ENCODE peak calls at places on chromosome 12, in five cellular contexts. Z is NB4, K is kidney epithelial cell, R is uterus, E is transverse colon. Q is an unnamed sample.

GRCh38 chr12:94172031-94172430 is 23.7 kb downstream of the PLXNC1 start:
- DNase-seq in Z (peak), K (no peak), R (no peak), E (peak), Q (no peak)

GRCh38 chr12:93442411-93443340 is 929 bp upstream of the UBE2N start:
- DNase-seq in Z (peak), K (no peak), R (no peak), E (no peak), Q (no peak)

GRCh38 chr12:51326762-51327439 is 2.9 kb upstream of the BIN2 start:
- DNase-seq in Z (peak), K (no peak), R (no peak), E (no peak), Q (peak)

GRCh38 chr12:78928200-78929074 is 63.9 kb downstream of the SYT1 start:
- DNase-seq in Z (no peak), K (peak), R (no peak), E (no peak), Q (no peak)

GRCh38 chr12:117881517-117881916 is 87.3 kb downstream of the KSR2 start:
- DNase-seq in Z (no peak), K (no peak), R (no peak), E (no peak), Q (no peak)

GRCh38 chr12:92511776-92512175 is 191.0 kb upstream of the PLEKHG7 start:
- DNase-seq in Z (no peak), K (no peak), R (no peak), E (no peak), Q (no peak)

GRCh38 chr12:58346032-58346632 is 404.8 kb downstream of the ATP23 start:
- DNase-seq in Z (peak), K (no peak), R (no peak), E (no peak), Q (no peak)

GRCh38 chr12:81296556-81297305 is 218.9 kb downstream of the ACSS3 start:
- DNase-seq in Z (peak), K (peak), R (no peak), E (no peak), Q (no peak)

GRCh38 chr12:52514471-52515318 is 5.5 kb downstream of the KRT5 start:
- DNase-seq in Z (no peak), K (no peak), R (no peak), E (no peak), Q (no peak)

DNA sequence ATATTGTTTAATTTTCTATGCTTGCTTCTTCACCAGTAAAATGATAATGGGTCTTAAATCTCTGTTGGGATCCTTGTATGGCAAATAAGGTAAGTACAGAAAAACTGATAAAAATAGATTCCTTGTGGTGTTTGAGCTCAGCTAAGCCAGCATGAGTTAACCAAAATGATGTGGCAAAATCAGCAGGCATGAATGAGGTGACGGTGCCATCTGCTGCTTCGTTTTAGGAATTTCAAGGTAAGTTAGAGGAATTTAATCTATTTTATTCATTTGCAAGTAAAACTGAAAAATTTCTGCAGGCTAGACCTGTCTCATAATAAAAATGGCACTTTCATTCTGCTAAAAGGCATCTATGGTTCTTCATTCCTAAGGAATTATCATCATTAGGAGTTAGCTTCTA is 10.0 kb upstream of the CLEC7A start:
- DNase-seq in Z (peak), K (peak), R (no peak), E (no peak), Q (no peak)
- TF ChIP-seq CTCF in Z (no peak), K (peak), R (peak), E (peak), Q (peak)

GRCh38 chr12:47293406-47293805 is 213.6 kb upstream of the AMIGO2 start:
- DNase-seq in Z (no peak), K (no peak), R (no peak), E (no peak), Q (no peak)
- H3K4me3 ChIP-seq in Z (no peak), K (no peak), R (no peak), E (no peak), Q (no peak)

DNA sequence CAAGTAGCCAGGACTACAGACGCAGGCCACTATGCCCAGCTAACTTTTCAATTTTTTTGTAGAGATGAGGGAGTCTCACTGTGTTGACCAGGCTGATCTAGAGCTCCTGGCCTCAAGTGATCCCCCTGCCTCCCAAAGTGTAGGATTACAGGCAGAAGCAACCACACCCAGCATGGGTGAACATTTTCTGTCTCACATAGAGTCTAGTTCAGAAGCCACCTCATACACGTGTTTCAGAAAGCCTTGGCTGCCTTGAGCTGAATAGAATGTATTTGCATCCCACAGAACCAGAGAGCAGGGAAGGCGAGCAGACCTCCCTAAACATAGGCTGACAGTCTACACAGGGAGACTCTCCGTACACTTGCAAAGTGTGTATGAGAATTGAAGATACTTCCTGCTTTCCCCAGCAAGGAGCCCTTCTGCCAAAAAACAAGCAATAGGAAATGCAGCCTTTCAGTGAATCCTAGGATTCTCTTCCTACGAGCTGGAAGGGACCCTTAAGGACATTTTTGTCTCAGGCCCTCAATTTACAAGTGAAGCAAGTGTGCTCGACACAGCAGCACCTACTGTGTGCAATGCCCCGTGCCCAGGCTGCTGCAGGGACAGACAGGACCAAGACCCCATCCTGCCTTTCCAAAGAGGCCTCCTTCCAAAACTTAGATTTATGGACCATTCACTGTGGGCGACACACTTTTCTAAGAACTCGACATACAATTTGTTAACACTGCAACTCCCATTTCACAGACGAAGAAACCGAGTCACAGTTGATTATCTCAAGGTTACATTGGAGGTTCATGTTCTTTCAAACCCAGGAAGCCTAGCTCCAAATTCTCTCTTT is 11.2 kb downstream of the NUAK1 start:
- DNase-seq in Z (no peak), K (no peak), R (no peak), E (no peak), Q (no peak)
- TF ChIP-seq CTCF in Z (no peak), K (peak), R (no peak), E (no peak), Q (no peak)

DNA sequence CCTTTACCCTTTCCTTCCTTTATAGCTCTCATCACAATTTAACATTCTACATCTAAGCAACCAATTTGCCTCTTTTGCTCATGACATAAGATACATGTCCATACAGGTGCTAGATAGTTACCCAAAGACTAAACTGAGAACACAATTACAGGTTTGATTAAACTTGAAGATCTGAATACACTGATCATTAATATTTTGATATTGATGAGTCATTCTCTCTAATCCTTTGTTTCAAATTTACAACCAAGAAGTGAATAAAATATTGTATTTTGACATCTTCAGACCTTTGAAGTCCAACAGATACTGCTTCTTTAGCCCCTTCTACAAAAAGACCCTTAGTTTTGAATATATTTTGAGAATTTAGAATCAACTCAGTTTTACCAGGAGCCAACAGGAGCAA is 2.6 kb downstream of the NAP1L1 start:
- DNase-seq in Z (no peak), K (no peak), R (no peak), E (no peak), Q (no peak)
- H3K4me3 ChIP-seq in Z (peak), K (no peak), R (no peak), E (no peak), Q (no peak)

GRCh38 chr12:30796891-30797371 is 42.2 kb upstream of the CAPRIN2 start:
- DNase-seq in Z (no peak), K (no peak), R (no peak), E (no peak), Q (no peak)
- TF ChIP-seq CTCF in Z (no peak), K (no peak), R (no peak), E (no peak), Q (no peak)

GRCh38 chr12:42482820-42483533 is 106.6 kb downstream of the PRICKLE1 start:
- DNase-seq in Z (peak), K (no peak), R (peak), E (peak), Q (no peak)
- H3K4me3 ChIP-seq in Z (peak), K (peak), R (peak), E (peak), Q (peak)

DNA sequence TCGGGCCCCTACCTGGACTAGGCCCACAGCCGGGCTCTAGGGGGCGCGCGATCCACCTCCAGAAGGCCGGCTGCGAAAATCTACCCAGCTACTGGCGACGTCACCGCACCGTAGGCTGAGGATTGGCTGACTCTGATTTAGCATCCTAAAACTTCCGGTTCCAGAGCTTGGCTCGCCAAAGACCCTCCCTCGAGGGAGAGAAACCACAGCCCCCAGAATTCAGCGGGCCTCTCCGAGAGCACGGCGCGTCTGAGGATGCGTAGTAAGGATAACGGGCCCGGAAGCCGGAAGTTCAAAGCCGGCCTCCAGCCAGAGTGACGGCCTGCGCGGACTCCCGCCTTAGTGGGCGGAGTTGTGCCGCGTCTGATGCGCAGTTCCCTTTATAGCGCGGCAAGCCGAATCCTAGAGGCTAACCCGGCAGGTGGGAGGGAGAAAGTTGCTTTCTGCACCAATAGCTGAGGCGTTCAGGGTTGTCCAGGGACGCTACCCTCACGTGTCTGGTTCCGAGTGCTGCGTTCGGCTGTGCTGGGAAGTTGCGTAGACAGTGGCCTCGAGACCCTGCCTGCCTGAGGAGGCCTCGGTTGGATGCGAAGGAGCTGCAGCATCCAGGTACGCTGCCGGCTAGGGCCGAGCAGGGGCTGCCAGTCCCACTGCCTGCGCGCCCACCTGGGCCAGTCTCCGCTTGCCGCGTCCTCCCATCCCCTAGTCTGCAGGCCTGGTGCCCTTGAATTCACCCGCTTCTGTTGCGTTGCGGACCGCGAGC is at the start of gene COX14:
- DNase-seq in Z (peak), K (peak), R (peak), E (peak), Q (peak)
- TF ChIP-seq CTCF in Z (peak), K (peak), R (peak), E (peak), Q (peak)